ENCODE peak calls at places on chromosomes 6 and 20, in six cellular contexts. F is breast epithelium, G is HCT116, E is spleen, K is stomach, N is GM12878. Y is an unnamed sample.

GRCh38 chr6:101544286-101544685 is 150.8 kb downstream of the GRIK2 start:
- DNase-seq in N (no peak), F (no peak), K (no peak), E (no peak), G (no peak), Y (no peak)

GRCh38 chr6:17959317-17959716 is 28.1 kb downstream of the KIF13A start:
- DNase-seq in K (no peak), F (no peak), G (no peak), N (no peak), E (no peak), Y (no peak)

GRCh38 chr20:56350842-56351241 is 7.9 kb upstream of the FAM210B start:
- DNase-seq in K (no peak), F (no peak), G (no peak), N (no peak), E (no peak), Y (no peak)

GRCh38 chr6:93327857-93328256 is 91.5 kb downstream of the EPHA7 start:
- DNase-seq in G (no peak), K (no peak), F (no peak), E (no peak), N (no peak), Y (no peak)

GRCh38 chr6:114249522-114249921 is 93.3 kb downstream of the HS3ST5 start:
- DNase-seq in K (no peak), G (no peak), E (no peak), N (no peak), F (no peak), Y (no peak)

GRCh38 chr20:10216146-10216741 is 2.4 kb upstream of the SNAP25 start:
- DNase-seq in N (no peak), G (no peak), F (no peak), E (no peak), K (no peak), Y (no peak)

GRCh38 chr6:9494864-9495263 is 920.0 kb downstream of the TFAP2A start:
- DNase-seq in E (no peak), F (no peak), K (no peak), N (no peak), G (no peak), Y (no peak)

GRCh38 chr6:83127976-83128375 is 60.5 kb downstream of the DOP1A start:
- DNase-seq in G (no peak), K (no peak), E (no peak), F (no peak), N (no peak), Y (no peak)

GRCh38 chr20:37969949-37970855 is 63.1 kb downstream of the TTI1 start:
- DNase-seq in K (no peak), E (no peak), N (no peak), F (no peak), G (no peak), Y (no peak)

GRCh38 chr20:63969851-63970713 is at the start of gene ZNF512B:
- DNase-seq in E (peak; percentile 82), K (peak; percentile 73), G (no peak), N (no peak), F (peak; percentile 26), Y (peak; percentile 80)

GRCh38 chr6:3139090-3139903 is 18.0 kb downstream of the TUBB2A start:
- DNase-seq in E (no peak), G (no peak), N (no peak), K (peak; percentile 64), F (peak; percentile 69), Y (no peak)

GRCh38 chr6:52788478-52788877 is 15.1 kb downstream of the GSTA1 start:
- DNase-seq in E (no peak), N (no peak), K (no peak), F (no peak), G (no peak), Y (no peak)

GRCh38 chr20:36830791-36831691 is 44.9 kb upstream of the TLDC2 start:
- DNase-seq in F (no peak), K (no peak), G (no peak), N (no peak), E (peak; percentile 83), Y (no peak)

GRCh38 chr6:4253604-4254211 is 118.3 kb upstream of the ECI2 start:
- DNase-seq in F (no peak), E (no peak), K (peak; percentile 32), N (no peak), G (peak; percentile 10), Y (no peak)

GRCh38 chr20:10185741-10186558 is 32.7 kb upstream of the SNAP25 start:
- DNase-seq in F (peak; percentile 83), G (no peak), N (no peak), K (peak; percentile 72), E (no peak), Y (no peak)

GRCh38 chr20:48661575-48662473 is 166.0 kb downstream of the PREX1 start:
- DNase-seq in N (no peak), K (no peak), E (no peak), F (no peak), G (no peak), Y (no peak)

GRCh38 chr6:5510331-5510730 is 249.0 kb downstream of the FARS2 start:
- DNase-seq in F (no peak), K (no peak), E (no peak), N (no peak), G (no peak), Y (no peak)

GRCh38 chr6:5509106-5509505 is 247.8 kb downstream of the FARS2 start:
- DNase-seq in G (no peak), K (no peak), F (no peak), N (no peak), E (no peak), Y (no peak)

GRCh38 chr6:5511924-5512323 is 250.6 kb downstream of the FARS2 start:
- DNase-seq in G (no peak), E (no peak), N (no peak), F (no peak), K (no peak), Y (no peak)

GRCh38 chr6:5512422-5512821 is 251.1 kb downstream of the FARS2 start:
- DNase-seq in K (no peak), G (no peak), N (no peak), F (no peak), E (no peak), Y (no peak)

DNA sequence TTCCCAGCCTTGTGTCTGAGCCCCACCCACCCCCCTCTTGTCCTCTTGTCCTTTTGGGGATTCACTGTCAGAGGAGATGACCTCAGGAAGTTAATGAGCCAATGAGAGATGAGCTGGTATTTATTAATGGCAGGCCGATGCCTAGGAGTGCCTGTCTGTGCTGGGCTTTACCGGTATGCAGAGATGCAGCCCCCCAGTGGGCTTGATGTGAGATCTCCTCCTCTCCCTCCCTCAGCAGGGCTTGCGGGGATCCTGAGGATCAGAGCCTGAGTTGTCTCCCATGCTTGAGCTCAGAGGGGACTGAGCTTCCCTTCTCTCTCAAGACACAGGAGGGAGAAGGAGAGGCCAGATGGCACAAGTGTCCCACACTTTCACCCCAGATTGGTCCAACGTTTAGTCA is 249.4 kb downstream of the FARS2 start:
- DNase-seq in F (no peak), E (no peak), G (no peak), N (no peak), K (no peak), Y (no peak)
- TF ChIP-seq POLR2AphosphoS5 in F (no peak), E (no peak), G (no peak), N (no peak), K (no peak), Y (no peak)

GRCh38 chr20:46400253-46400652 is 6.2 kb downstream of the ELMO2 start:
- DNase-seq in K (no peak), F (peak; percentile 30), E (no peak), G (no peak), N (no peak), Y (no peak)

GRCh38 chr20:46400828-46401477 is 5.5 kb downstream of the ELMO2 start:
- DNase-seq in K (no peak), N (no peak), E (no peak), F (no peak), G (no peak), Y (no peak)

GRCh38 chr20:46401478-46401860 is 4.9 kb downstream of the ELMO2 start:
- DNase-seq in G (no peak), F (no peak), E (no peak), N (peak; percentile 40), K (no peak), Y (no peak)

GRCh38 chr20:46398963-46399362 is 7.5 kb downstream of the ELMO2 start:
- DNase-seq in N (no peak), F (no peak), G (no peak), E (no peak), K (no peak), Y (no peak)

GRCh38 chr20:46399401-46399800 is 7.0 kb downstream of the ELMO2 start:
- DNase-seq in G (no peak), F (no peak), K (no peak), E (no peak), N (no peak), Y (no peak)
- TF ChIP-seq POLR2A in G (no peak), F (no peak), K (no peak), E (no peak), N (no peak), Y (no peak)

DNA sequence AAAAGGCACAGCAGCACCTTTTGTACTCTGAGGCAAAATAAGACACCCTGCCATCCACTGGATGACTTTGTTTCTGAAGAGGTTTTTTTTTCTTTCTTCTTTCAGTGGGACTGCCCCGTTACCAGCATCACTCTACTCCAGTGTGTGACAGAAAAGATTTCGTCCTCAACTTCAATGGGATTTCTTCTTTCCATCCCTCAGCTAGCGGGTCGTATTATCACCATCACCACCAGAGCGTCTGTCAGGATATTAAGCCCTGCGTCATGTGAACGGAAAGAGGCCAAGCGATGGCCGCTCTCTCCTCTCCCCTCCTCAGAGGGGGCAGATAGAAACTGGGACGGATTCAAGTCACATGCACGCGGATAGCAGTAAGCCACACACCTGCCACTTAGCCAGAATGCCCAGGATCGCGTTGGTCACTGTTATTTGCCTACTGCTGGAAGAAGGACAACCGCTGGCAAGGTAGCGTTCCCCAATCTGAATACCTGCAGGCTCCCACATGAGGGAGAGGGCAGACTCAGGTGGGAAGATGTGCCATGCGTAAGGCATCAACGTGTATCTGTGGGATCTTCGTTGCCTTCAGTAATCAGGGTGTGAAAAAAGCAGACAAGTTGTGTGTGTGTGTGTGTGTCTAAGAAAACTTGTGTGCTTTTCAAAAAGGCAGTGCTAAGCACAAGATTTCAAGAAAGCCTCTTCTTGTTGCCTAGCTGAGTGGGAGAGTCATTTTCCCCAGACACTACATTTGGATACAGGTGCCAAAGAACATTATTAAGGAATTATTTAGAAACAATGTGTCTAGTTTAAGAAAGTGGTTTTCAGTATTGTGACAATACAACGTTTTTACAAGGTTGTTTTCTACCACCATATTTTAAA is 5.5 kb downstream of the FOXF2 start:
- DNase-seq in G (no peak), K (no peak), E (no peak), N (no peak), F (no peak), Y (no peak)
- TF ChIP-seq POLR2AphosphoS5 in G (no peak), K (no peak), E (no peak), N (no peak), F (no peak), Y (no peak)

DNA sequence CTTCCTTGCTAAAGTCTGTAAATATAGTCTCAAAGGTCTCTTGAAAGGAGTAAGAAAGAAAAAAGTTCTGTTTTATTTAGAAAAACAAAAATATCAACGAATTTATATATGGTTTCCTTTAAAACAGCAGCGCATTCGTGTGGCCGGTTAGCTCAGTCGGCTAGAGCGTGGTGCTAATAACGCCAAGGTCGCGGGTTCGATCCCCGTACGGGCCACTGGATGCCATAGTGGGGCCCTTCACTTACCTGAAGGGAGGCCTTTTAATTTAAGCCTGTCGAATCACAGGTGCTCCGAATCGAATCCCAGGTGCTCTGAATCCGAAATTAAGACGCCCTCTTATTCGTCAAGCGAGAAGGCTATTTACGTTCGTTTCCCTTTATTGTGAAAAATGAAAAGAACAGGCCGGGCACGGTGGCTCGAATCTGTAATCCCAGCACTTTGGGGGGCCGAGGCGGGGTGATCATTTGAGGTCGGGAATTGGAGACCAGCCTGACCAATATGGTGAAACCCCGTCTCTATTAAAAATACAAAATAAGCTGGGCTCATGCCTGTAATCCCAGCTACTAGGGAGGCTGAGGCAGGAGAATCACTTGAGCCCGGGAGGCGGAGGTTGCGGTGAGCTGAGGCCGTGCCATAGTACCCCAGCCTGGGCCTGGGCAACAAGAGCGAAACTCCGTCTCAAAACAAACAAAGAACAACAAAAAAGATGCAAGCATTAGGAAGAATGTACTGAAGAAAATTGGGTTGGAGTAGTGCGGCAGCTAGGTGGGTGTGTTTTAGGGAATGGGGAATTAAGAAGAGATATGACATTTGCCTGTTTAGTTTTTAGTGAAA is 195.8 kb upstream of the ZNF184 start:
- DNase-seq in N (no peak), G (peak; percentile 80), K (no peak), E (no peak), F (no peak), Y (no peak)
- TF ChIP-seq POLR2A in N (no peak), G (no peak), K (no peak), E (no peak), F (no peak), Y (no peak)